ENCODE peak calls at places on chromosomes 12 and 14, in seven cellular contexts. F, E, S, Q, T, X and V are unnamed samples.

GRCh38 chr12:14948672-14949071 is 10.3 kb upstream of the ERP27 start:
- DNase-seq in F (peak; percentile 49), E (peak; percentile 66), S (peak; percentile 46), Q (peak; percentile 60), T (peak; percentile 59), X (peak; percentile 84), V (peak; percentile 88)

GRCh38 chr14:92945959-92946846 is 23.3 kb downstream of the CHGA start:
- DNase-seq in F (peak; percentile 40), E (peak; percentile 63), S (peak; percentile 77), Q (no peak), T (no peak), X (no peak), V (peak; percentile 37)

GRCh38 chr14:105529506-105530445 is 3.4 kb downstream of the TMEM121 start:
- DNase-seq in F (no peak), E (no peak), S (no peak), Q (no peak), T (peak; percentile 31), X (no peak), V (peak; percentile 33)

GRCh38 chr14:89701079-89702043 is 253.2 kb downstream of the EFCAB11 start:
- DNase-seq in F (peak; percentile 85), E (peak; percentile 71), S (peak; percentile 83), Q (peak; percentile 55), T (peak; percentile 77), X (peak; percentile 80), V (peak; percentile 96)

GRCh38 chr12:113537751-113538087 is 66.0 kb upstream of the LHX5 start:
- DNase-seq in F (no peak), E (peak; percentile 32), S (no peak), Q (no peak), T (no peak), X (no peak), V (no peak)

GRCh38 chr14:70237710-70238109 is 49.0 kb upstream of the SLC8A3 start:
- DNase-seq in F (no peak), E (no peak), S (no peak), Q (no peak), T (no peak), X (no peak), V (no peak)

GRCh38 chr14:54498095-54498531 is 9.3 kb upstream of the GMFB start:
- DNase-seq in F (no peak), E (no peak), S (no peak), Q (no peak), T (no peak), X (no peak), V (no peak)

GRCh38 chr14:69848903-69849391 is 30.3 kb upstream of the SMOC1 start:
- DNase-seq in F (peak; percentile 22), E (no peak), S (no peak), Q (no peak), T (no peak), X (no peak), V (peak; percentile 69)

GRCh38 chr12:121468451-121468850 is 68.5 kb downstream of the RNF34 start:
- DNase-seq in F (no peak), E (peak; percentile 59), S (no peak), Q (no peak), T (no peak), X (no peak), V (no peak)

GRCh38 chr12:117564885-117565284 is 203.5 kb upstream of the NOS1 start:
- DNase-seq in F (no peak), E (no peak), S (no peak), Q (no peak), T (no peak), X (no peak), V (no peak)

GRCh38 chr12:51391047-51391837 is at the start of gene GALNT6:
- DNase-seq in F (no peak), E (no peak), S (peak; percentile 46), Q (peak; percentile 70), T (peak; percentile 66), X (peak; percentile 56), V (peak; percentile 77)

GRCh38 chr12:113244015-113244983 is 23.0 kb downstream of the TPCN1 start:
- DNase-seq in F (peak; percentile 84), E (no peak), S (no peak), Q (no peak), T (no peak), X (no peak), V (no peak)

GRCh38 chr12:26791328-26791791 is 41.6 kb downstream of the ITPR2 start:
- DNase-seq in F (no peak), E (peak; percentile 24), S (no peak), Q (no peak), T (no peak), X (no peak), V (no peak)

GRCh38 chr14:100804138-100804537 is 21.8 kb upstream of the MEG3 start:
- DNase-seq in F (no peak), E (no peak), S (no peak), Q (no peak), T (no peak), X (no peak), V (no peak)

GRCh38 chr12:13316847-13317246 is 120.3 kb downstream of the EMP1 start:
- DNase-seq in F (no peak), E (no peak), S (no peak), Q (no peak), T (no peak), X (no peak), V (no peak)

GRCh38 chr12:31813305-31813704 is 84.5 kb upstream of the AMN1 start:
- DNase-seq in F (no peak), E (no peak), S (no peak), Q (peak; percentile 69), T (no peak), X (no peak), V (peak; percentile 22)